ENCODE peak calls at places on chromosomes 1 and 21, in four cellular contexts. One of them, this sample, is unnamed.

GRCh38 chr21:43758132-43758619 is 17.9 kb downstream of the CSTB start:
- DNase-seq in fibroblast of the conjunctiva: peak
- DNase-seq in stimulated activated CD8-positive, alpha-beta memory T cell treated with anti-CD3 and anti-CD28 coated beads, Interleukin-4, amount 100 ng/mL, for 1 hour: no peak
- DNase-seq in GM06990: no peak
- DNase-seq in this sample: no peak

GRCh38 chr1:218741852-218742251 is 396.7 kb downstream of the TGFB2 start:
- DNase-seq in fibroblast of the conjunctiva: no peak
- DNase-seq in stimulated activated CD8-positive, alpha-beta memory T cell treated with anti-CD3 and anti-CD28 coated beads, Interleukin-4, amount 100 ng/mL, for 1 hour: no peak
- DNase-seq in GM06990: no peak
- DNase-seq in this sample: no peak

GRCh38 chr1:107776898-107777663 is 187.9 kb downstream of the VAV3 start:
- DNase-seq in fibroblast of the conjunctiva: no peak
- DNase-seq in stimulated activated CD8-positive, alpha-beta memory T cell treated with anti-CD3 and anti-CD28 coated beads, Interleukin-4, amount 100 ng/mL, for 1 hour: no peak
- DNase-seq in GM06990: peak
- DNase-seq in this sample: no peak

GRCh38 chr1:36419158-36419557 is 21.4 kb upstream of the LSM10 start:
- DNase-seq in fibroblast of the conjunctiva: no peak
- DNase-seq in stimulated activated CD8-positive, alpha-beta memory T cell treated with anti-CD3 and anti-CD28 coated beads, Interleukin-4, amount 100 ng/mL, for 1 hour: no peak
- DNase-seq in GM06990: no peak
- DNase-seq in this sample: no peak

GRCh38 chr1:43552059-43552742 is 21.5 kb downstream of the PTPRF start:
- DNase-seq in fibroblast of the conjunctiva: no peak
- DNase-seq in stimulated activated CD8-positive, alpha-beta memory T cell treated with anti-CD3 and anti-CD28 coated beads, Interleukin-4, amount 100 ng/mL, for 1 hour: no peak
- DNase-seq in GM06990: no peak
- DNase-seq in this sample: no peak

GRCh38 chr1:193260056-193260750 is 73.8 kb upstream of the B3GALT2 start:
- DNase-seq in fibroblast of the conjunctiva: peak
- DNase-seq in stimulated activated CD8-positive, alpha-beta memory T cell treated with anti-CD3 and anti-CD28 coated beads, Interleukin-4, amount 100 ng/mL, for 1 hour: no peak
- DNase-seq in GM06990: no peak
- DNase-seq in this sample: no peak

GRCh38 chr1:41449326-41449921 is 35.1 kb downstream of the EDN2 start:
- DNase-seq in fibroblast of the conjunctiva: no peak
- DNase-seq in stimulated activated CD8-positive, alpha-beta memory T cell treated with anti-CD3 and anti-CD28 coated beads, Interleukin-4, amount 100 ng/mL, for 1 hour: no peak
- DNase-seq in GM06990: no peak
- DNase-seq in this sample: no peak

GRCh38 chr1:89311757-89312156 is 39.1 kb upstream of the GBP5 start:
- DNase-seq in fibroblast of the conjunctiva: no peak
- DNase-seq in stimulated activated CD8-positive, alpha-beta memory T cell treated with anti-CD3 and anti-CD28 coated beads, Interleukin-4, amount 100 ng/mL, for 1 hour: no peak
- DNase-seq in GM06990: no peak
- DNase-seq in this sample: no peak

GRCh38 chr1:162983671-162984425 is 85.3 kb upstream of the RGS4 start:
- DNase-seq in fibroblast of the conjunctiva: no peak
- DNase-seq in stimulated activated CD8-positive, alpha-beta memory T cell treated with anti-CD3 and anti-CD28 coated beads, Interleukin-4, amount 100 ng/mL, for 1 hour: no peak
- DNase-seq in GM06990: no peak
- DNase-seq in this sample: no peak

GRCh38 chr1:200354243-200354642 is 55.6 kb downstream of the ZNF281 start:
- DNase-seq in fibroblast of the conjunctiva: no peak
- DNase-seq in stimulated activated CD8-positive, alpha-beta memory T cell treated with anti-CD3 and anti-CD28 coated beads, Interleukin-4, amount 100 ng/mL, for 1 hour: no peak
- DNase-seq in GM06990: peak
- DNase-seq in this sample: no peak

GRCh38 chr1:9776685-9777084 is 47.1 kb downstream of the CLSTN1 start:
- DNase-seq in fibroblast of the conjunctiva: no peak
- DNase-seq in stimulated activated CD8-positive, alpha-beta memory T cell treated with anti-CD3 and anti-CD28 coated beads, Interleukin-4, amount 100 ng/mL, for 1 hour: no peak
- DNase-seq in GM06990: no peak
- DNase-seq in this sample: no peak

GRCh38 chr1:200899451-200899915 is 4.8 kb downstream of the INAVA start:
- DNase-seq in fibroblast of the conjunctiva: no peak
- DNase-seq in stimulated activated CD8-positive, alpha-beta memory T cell treated with anti-CD3 and anti-CD28 coated beads, Interleukin-4, amount 100 ng/mL, for 1 hour: no peak
- DNase-seq in GM06990: no peak
- DNase-seq in this sample: no peak

GRCh38 chr1:86703696-86704455 is 500 bp upstream of the SH3GLB1 start:
- DNase-seq in fibroblast of the conjunctiva: no peak
- DNase-seq in stimulated activated CD8-positive, alpha-beta memory T cell treated with anti-CD3 and anti-CD28 coated beads, Interleukin-4, amount 100 ng/mL, for 1 hour: no peak
- DNase-seq in GM06990: no peak
- DNase-seq in this sample: no peak

GRCh38 chr1:76577818-76578185 is 289.5 kb upstream of the ST6GALNAC5 start:
- DNase-seq in fibroblast of the conjunctiva: no peak
- DNase-seq in stimulated activated CD8-positive, alpha-beta memory T cell treated with anti-CD3 and anti-CD28 coated beads, Interleukin-4, amount 100 ng/mL, for 1 hour: no peak
- DNase-seq in GM06990: no peak
- DNase-seq in this sample: no peak

GRCh38 chr21:31604591-31605190 is 54.8 kb upstream of the SOD1 start:
- DNase-seq in fibroblast of the conjunctiva: peak
- DNase-seq in stimulated activated CD8-positive, alpha-beta memory T cell treated with anti-CD3 and anti-CD28 coated beads, Interleukin-4, amount 100 ng/mL, for 1 hour: peak
- DNase-seq in GM06990: no peak
- DNase-seq in this sample: peak

GRCh38 chr1:111515291-111516007 is 12.0 kb upstream of the ADORA3 start:
- DNase-seq in fibroblast of the conjunctiva: no peak
- DNase-seq in stimulated activated CD8-positive, alpha-beta memory T cell treated with anti-CD3 and anti-CD28 coated beads, Interleukin-4, amount 100 ng/mL, for 1 hour: no peak
- DNase-seq in GM06990: peak
- DNase-seq in this sample: peak

This sample was measured in stomach.